ENCODE peak calls at places on chromosomes 3 and 15, in six cellular contexts. F, W, X, U, Z and K are unnamed samples.

GRCh38 chr3:150363420-150363819 is 44.7 kb upstream of the TSC22D2 start:
- DNase-seq in F (no peak), Z (no peak), U (no peak), W (no peak), X (no peak), K (no peak)

GRCh38 chr3:114732353-114732752 is 414.7 kb downstream of the ZBTB20 start:
- DNase-seq in W (no peak), F (no peak), U (no peak), X (no peak), Z (no peak), K (no peak)

GRCh38 chr3:169838511-169838910 is 25.8 kb upstream of the LRRC34 start:
- DNase-seq in U (no peak), F (no peak), Z (no peak), X (no peak), W (no peak), K (no peak)

GRCh38 chr3:111324645-111325044 is 217.4 kb upstream of the CD96 start:
- DNase-seq in F (no peak), Z (no peak), X (no peak), U (no peak), W (no peak), K (no peak)

GRCh38 chr15:90315276-90315982 is 36.7 kb upstream of the ZNF774 start:
- DNase-seq in W (no peak), F (peak; percentile 94), U (no peak), Z (no peak), X (peak; percentile 87), K (peak; percentile 84)

GRCh38 chr3:57727096-57727495 is 29.0 kb upstream of the SLMAP start:
- DNase-seq in F (no peak), U (no peak), W (no peak), X (no peak), Z (no peak), K (no peak)

GRCh38 chr3:123151251-123151705 is 50.5 kb upstream of the SEC22A start:
- DNase-seq in X (no peak), W (no peak), Z (no peak), U (no peak), F (peak; percentile 23), K (no peak)

GRCh38 chr3:195906865-195907729 is 1.3 kb downstream of the TNK2 start:
- DNase-seq in W (no peak), U (peak; percentile 80), X (no peak), Z (no peak), F (peak; percentile 56), K (no peak)

GRCh38 chr3:66606868-66607267 is 106.0 kb upstream of the LRIG1 start:
- DNase-seq in U (no peak), F (no peak), W (no peak), X (no peak), Z (no peak), K (no peak)

GRCh38 chr3:18740631-18741583 is 315.8 kb upstream of the SATB1 start:
- DNase-seq in U (peak; percentile 66), F (peak; percentile 26), W (no peak), Z (no peak), X (no peak), K (no peak)

GRCh38 chr3:123522666-123523412 is 62.0 kb downstream of the HACD2 start:
- DNase-seq in Z (no peak), W (no peak), F (peak; percentile 29), X (no peak), U (no peak), K (no peak)

GRCh38 chr3:58025824-58026579 is 17.8 kb downstream of the FLNB start:
- DNase-seq in U (no peak), F (no peak), W (no peak), X (no peak), Z (no peak), K (no peak)

GRCh38 chr3:64616953-64617352 is 70.8 kb downstream of the ADAMTS9 start:
- DNase-seq in X (no peak), Z (no peak), U (no peak), W (no peak), F (no peak), K (no peak)

GRCh38 chr15:68389041-68389930 is 42.7 kb downstream of the ITGA11 start:
- DNase-seq in F (no peak), U (peak; percentile 9), X (peak; percentile 7), W (no peak), Z (no peak), K (no peak)

GRCh38 chr15:70492240-70493177 is 270.8 kb downstream of the UACA start:
- DNase-seq in U (peak; percentile 90), W (no peak), Z (no peak), X (no peak), F (peak; percentile 72), K (no peak)

GRCh38 chr15:96992817-96993216 is 662.3 kb downstream of the NR2F2 start:
- DNase-seq in U (no peak), W (no peak), X (no peak), Z (no peak), F (no peak), K (no peak)

GRCh38 chr3:119677641-119677934 is 382 bp upstream of the COX17 start:
- DNase-seq in W (no peak), X (no peak), Z (no peak), U (no peak), F (no peak), K (no peak)

GRCh38 chr15:100759698-100760356 is 119.8 kb upstream of the ALDH1A3 start:
- DNase-seq in Z (no peak), X (no peak), F (no peak), W (no peak), U (no peak), K (no peak)

GRCh38 chr3:151949706-151950105 is 76.3 kb downstream of the SUCNR1 start:
- DNase-seq in U (no peak), W (no peak), F (no peak), Z (no peak), X (no peak), K (no peak)